ENCODE peak calls at places on chromosome 11, in five cellular contexts. P is M059J; D is pulmonary artery endothelial cell; G is activated CD8-positive, alpha-beta memory T cell treated with anti-CD3 and anti-CD28 coated beads, Interleukin-2, amount 50 U/mL, for 4 hours; U is ACHN. X is an unnamed sample.

GRCh38 chr11:58573451-58574104 is 2.1 kb downstream of the LPXN start:
- DNase-seq in P (peak), G (peak), U (peak), D (peak), X (no peak)

GRCh38 chr11:816433-816779 is 2.3 kb upstream of the PNPLA2 start:
- DNase-seq in U (no peak), P (no peak), D (no peak), G (no peak), X (no peak)

GRCh38 chr11:123392813-123393212 is 37.3 kb upstream of the GRAMD1B start:
- DNase-seq in U (no peak), P (no peak), D (no peak), G (no peak), X (no peak)

GRCh38 chr11:35066783-35067476 is 72.0 kb upstream of the CD44 start:
- DNase-seq in P (no peak), U (no peak), G (no peak), D (no peak), X (no peak)

GRCh38 chr11:121351089-121351488 is 58.5 kb downstream of the SC5D start:
- DNase-seq in G (no peak), P (no peak), D (no peak), U (no peak), X (no peak)

GRCh38 chr11:70567680-70568503 is 169.6 kb downstream of the CTTN start:
- DNase-seq in D (no peak), G (peak), U (no peak), P (peak), X (peak)

GRCh38 chr11:122655527-122656072 is at the start of gene UBASH3B:
- DNase-seq in P (peak), G (peak), D (peak), U (peak), X (peak)

GRCh38 chr11:34656062-34656720 is 35.3 kb downstream of the EHF start:
- DNase-seq in U (no peak), G (no peak), P (peak), D (no peak), X (no peak)